ENCODE peak calls at places on chromosomes 13 and 19, in eight cellular contexts. D is mesenteric fat pad; C is iris pigment epithelial cell; Z is effector CD8-positive, alpha-beta T cell; K is NCI-H510A treated with DMSO at 0.1 percent for 48 hours; R is tibial nerve; H is anterior cingulate cortex; T is effector memory CD8-positive, alpha-beta T cell. N is an unnamed sample.

GRCh38 chr13:51449018-51449417 is 3.8 kb downstream of the INTS6 start:
- DNase-seq in D (no peak), C (no peak), Z (no peak), K (no peak), R (no peak), H (no peak), T (no peak), N (no peak)

GRCh38 chr13:33480561-33480960 is 195.0 kb upstream of the STARD13 start:
- DNase-seq in D (no peak), C (no peak), Z (no peak), K (no peak), R (no peak), H (no peak), T (no peak), N (no peak)

GRCh38 chr19:18795540-18795939 is 4.4 kb upstream of the COMP start:
- DNase-seq in D (no peak), C (peak), Z (no peak), K (no peak), R (no peak), H (no peak), T (no peak), N (no peak)

GRCh38 chr19:47790398-47790814 is 11.9 kb downstream of the SELENOW start:
- DNase-seq in D (peak), C (peak), Z (peak), K (peak), R (peak), H (peak), T (peak), N (peak)

GRCh38 chr13:102900193-102900608 is 54.4 kb downstream of the ERCC5 start:
- DNase-seq in D (no peak), C (no peak), Z (no peak), K (peak), R (no peak), H (no peak), T (no peak), N (no peak)

GRCh38 chr13:95709101-95709500 is 32.2 kb downstream of the DNAJC3 start:
- DNase-seq in D (no peak), C (no peak), Z (no peak), K (no peak), R (no peak), H (no peak), T (no peak), N (no peak)

GRCh38 chr13:20544186-20544914 is 18.7 kb upstream of the CRYL1 start:
- DNase-seq in D (no peak), C (no peak), Z (no peak), K (no peak), R (no peak), H (no peak), T (no peak), N (no peak)

GRCh38 chr13:32947886-32948285 is 68.3 kb upstream of the KL start:
- DNase-seq in D (no peak), C (no peak), Z (no peak), K (peak), R (no peak), H (no peak), T (no peak), N (no peak)

GRCh38 chr13:35499131-35500051 is 22.9 kb upstream of the MAB21L1 start:
- DNase-seq in D (no peak), C (no peak), Z (no peak), K (peak), R (no peak), H (no peak), T (no peak), N (no peak)

GRCh38 chr19:34274827-34275625 is 20.7 kb downstream of the GARRE1 start:
- DNase-seq in D (no peak), C (peak), Z (no peak), K (no peak), R (no peak), H (no peak), T (no peak), N (no peak)

GRCh38 chr13:94950303-94950702 is 238.0 kb upstream of the SOX21 start:
- DNase-seq in D (no peak), C (no peak), Z (no peak), K (peak), R (no peak), H (no peak), T (no peak), N (no peak)

GRCh38 chr13:76570485-76570884 is 315.7 kb downstream of the KCTD12 start:
- DNase-seq in D (no peak), C (no peak), Z (no peak), K (no peak), R (no peak), H (no peak), T (no peak), N (no peak)

GRCh38 chr13:112078216-112078615 is 11.3 kb downstream of the SOX1 start:
- DNase-seq in D (no peak), C (no peak), Z (no peak), K (no peak), R (no peak), H (no peak), T (no peak), N (no peak)

GRCh38 chr19:6451583-6452222 is 7.9 kb downstream of the SLC25A23 start:
- DNase-seq in D (no peak), C (no peak), Z (no peak), K (no peak), R (no peak), H (no peak), T (no peak), N (no peak)

GRCh38 chr19:35357867-35358573 is at the start of gene FFAR3:
- DNase-seq in D (peak), C (peak), Z (no peak), K (no peak), R (no peak), H (no peak), T (no peak), N (peak)

GRCh38 chr13:48412881-48413351 is at the start of gene LPAR6:
- DNase-seq in D (no peak), C (peak), Z (no peak), K (no peak), R (no peak), H (no peak), T (no peak), N (peak)

GRCh38 chr13:114318624-114319023 is 4.3 kb downstream of the CHAMP1 start:
- DNase-seq in D (no peak), C (no peak), Z (no peak), K (no peak), R (no peak), H (no peak), T (no peak), N (no peak)

GRCh38 chr19:16821081-16821480 is 8.1 kb upstream of the SIN3B start:
- DNase-seq in D (no peak), C (no peak), Z (no peak), K (no peak), R (no peak), H (no peak), T (no peak), N (no peak)

GRCh38 chr13:79485014-79485441 is 4.1 kb downstream of the NDFIP2 start:
- DNase-seq in D (no peak), C (peak), Z (no peak), K (no peak), R (no peak), H (no peak), T (no peak), N (peak)

GRCh38 chr19:12774588-12775555 is at the start of gene HOOK2:
- DNase-seq in D (peak), C (no peak), Z (peak), K (peak), R (peak), H (no peak), T (no peak), N (no peak)

GRCh38 chr19:35205733-35206323 is 22.7 kb downstream of the FAM187B start:
- DNase-seq in D (no peak), C (no peak), Z (no peak), K (no peak), R (no peak), H (no peak), T (no peak), N (no peak)

GRCh38 chr13:61149333-61149730 is 266.3 kb downstream of the PCDH20 start:
- DNase-seq in D (no peak), C (no peak), Z (no peak), K (no peak), R (no peak), H (no peak), T (no peak), N (no peak)

GRCh38 chr13:51632643-51633357 is 48.5 kb downstream of the WDFY2 start:
- DNase-seq in D (no peak), C (no peak), Z (no peak), K (no peak), R (no peak), H (peak), T (no peak), N (no peak)

GRCh38 chr13:112849500-112849899 is 119.5 kb upstream of the MCF2L start:
- DNase-seq in D (peak), C (peak), Z (no peak), K (peak), R (no peak), H (no peak), T (no peak), N (no peak)

GRCh38 chr13:46389985-46390384 is 2.9 kb upstream of the RUBCNL start:
- DNase-seq in D (no peak), C (no peak), Z (no peak), K (no peak), R (peak), H (peak), T (no peak), N (no peak)

GRCh38 chr19:13262450-13262849 is 112.2 kb downstream of the IER2 start:
- DNase-seq in D (no peak), C (peak), Z (no peak), K (peak), R (no peak), H (no peak), T (no peak), N (no peak)

GRCh38 chr13:97433727-97434416 is at the start of gene RAP2A:
- DNase-seq in D (peak), C (peak), Z (peak), K (peak), R (peak), H (peak), T (peak), N (peak)

GRCh38 chr19:38686530-38686888 is 39.1 kb downstream of the ACTN4 start:
- DNase-seq in D (no peak), C (no peak), Z (no peak), K (no peak), R (no peak), H (no peak), T (no peak), N (no peak)

GRCh38 chr13:74573654-74574053 is 439.4 kb upstream of the KLF12 start:
- DNase-seq in D (no peak), C (no peak), Z (no peak), K (no peak), R (no peak), H (no peak), T (no peak), N (no peak)

GRCh38 chr13:44140146-44140545 is 233.5 kb upstream of the SERP2 start:
- DNase-seq in D (no peak), C (no peak), Z (no peak), K (peak), R (no peak), H (no peak), T (no peak), N (no peak)

GRCh38 chr13:80040219-80040976 is 300.5 kb downstream of the SPRY2 start:
- DNase-seq in D (no peak), C (peak), Z (no peak), K (no peak), R (no peak), H (no peak), T (no peak), N (no peak)

GRCh38 chr19:30332445-30333234 is 39.5 kb upstream of the ZNF536 start:
- DNase-seq in D (peak), C (no peak), Z (no peak), K (no peak), R (no peak), H (no peak), T (no peak), N (no peak)

GRCh38 chr13:77776704-77777103 is 79.2 kb downstream of the SLAIN1 start:
- DNase-seq in D (no peak), C (no peak), Z (no peak), K (no peak), R (no peak), H (no peak), T (no peak), N (no peak)

GRCh38 chr13:31174018-31174417 is 12.3 kb upstream of the HSPH1 start:
- DNase-seq in D (no peak), C (peak), Z (no peak), K (no peak), R (no peak), H (no peak), T (no peak), N (no peak)

N was measured in psoas muscle.